ENCODE peak calls at places on chromosome 17, in seven cellular contexts. S is Peyer's patch, I is tibial artery, B is cardiac muscle cell, T is SJSA1, P is uterus, D is fibroblast of pulmonary artery. J is an unnamed sample.

GRCh38 chr17:5468075-5468473 is 708 bp downstream of the DHX33 start:
- DNase-seq in P (no peak), S (no peak), I (no peak), D (no peak), T (no peak), B (no peak), J (peak; percentile 27)

GRCh38 chr17:82497483-82498405 is 21.8 kb upstream of the FOXK2 start:
- DNase-seq in D (peak; percentile 38), T (no peak), I (peak; percentile 45), B (peak; percentile 68), S (peak; percentile 42), P (peak; percentile 51), J (peak; percentile 73)

GRCh38 chr17:77619326-77619725 is 339.2 kb upstream of the TNRC6C start:
- DNase-seq in B (no peak), T (no peak), I (no peak), P (no peak), D (no peak), S (no peak), J (no peak)

GRCh38 chr17:81069084-81069645 is 34.2 kb downstream of the BAIAP2 start:
- DNase-seq in I (no peak), P (no peak), T (no peak), D (no peak), S (no peak), B (no peak), J (no peak)

GRCh38 chr17:38545531-38546225 is 60.1 kb downstream of the SRCIN1 start:
- DNase-seq in S (no peak), B (no peak), P (no peak), I (no peak), D (no peak), T (no peak), J (no peak)

GRCh38 chr17:72948115-72948514 is 144.4 kb downstream of the SLC39A11 start:
- DNase-seq in I (no peak), P (no peak), D (no peak), S (no peak), B (no peak), T (no peak), J (no peak)

GRCh38 chr17:43334744-43335400 is 63.9 kb upstream of the ARL4D start:
- DNase-seq in B (peak; percentile 45), P (no peak), I (no peak), T (no peak), S (no peak), D (no peak), J (no peak)

GRCh38 chr17:5630434-5630833 is 46.1 kb upstream of the NLRP1 start:
- DNase-seq in S (no peak), I (no peak), B (no peak), P (no peak), T (no peak), D (peak; percentile 17), J (no peak)

GRCh38 chr17:75011788-75012319 is 616 bp upstream of the MRPL58 start:
- DNase-seq in B (no peak), P (peak; percentile 81), S (peak; percentile 18), I (peak; percentile 70), T (no peak), D (peak; percentile 80), J (no peak)

GRCh38 chr17:49913226-49914095 is 55.5 kb upstream of the DLX4 start:
- DNase-seq in I (no peak), T (no peak), D (peak; percentile 12), P (no peak), S (no peak), B (no peak), J (no peak)

GRCh38 chr17:34259151-34259550 is 4.1 kb downstream of the CCL2 start:
- DNase-seq in I (no peak), B (no peak), S (no peak), T (no peak), P (no peak), D (peak; percentile 87), J (no peak)

GRCh38 chr17:64498308-64499203 is 1.7 kb upstream of the POLG2 start:
- DNase-seq in S (no peak), T (no peak), D (no peak), P (no peak), B (peak; percentile 9), I (no peak), J (no peak)

GRCh38 chr17:3818786-3819185 is 17.8 kb upstream of the ITGAE start:
- DNase-seq in P (no peak), I (no peak), B (no peak), D (peak; percentile 16), T (no peak), S (no peak), J (no peak)

GRCh38 chr17:16379654-16380053 is 1.2 kb upstream of the UBB start:
- DNase-seq in P (no peak), D (no peak), B (no peak), I (no peak), S (no peak), T (no peak), J (no peak)

GRCh38 chr17:81134064-81134781 is 31.1 kb upstream of the PVALEF start:
- DNase-seq in D (no peak), P (no peak), I (no peak), B (no peak), S (no peak), T (no peak), J (no peak)

GRCh38 chr17:62671553-62671952 is 44.1 kb downstream of the MRC2 start:
- DNase-seq in I (no peak), S (no peak), D (no peak), T (no peak), P (no peak), B (no peak), J (no peak)

GRCh38 chr17:78435330-78436005 is 57.0 kb downstream of the PGS1 start:
- DNase-seq in T (no peak), I (no peak), D (no peak), B (no peak), P (no peak), S (no peak), J (no peak)

GRCh38 chr17:62597920-62598319 is 29.6 kb upstream of the MRC2 start:
- DNase-seq in B (no peak), S (no peak), I (peak; percentile 69), D (peak; percentile 53), P (peak; percentile 51), T (no peak), J (no peak)

GRCh38 chr17:65449495-65449894 is 112.0 kb downstream of the AXIN2 start:
- DNase-seq in S (no peak), T (no peak), P (no peak), D (no peak), B (no peak), I (no peak), J (no peak)

GRCh38 chr17:78359216-78359935 is 501 bp downstream of the SOCS3 start:
- DNase-seq in D (peak; percentile 48), B (peak; percentile 42), S (no peak), P (no peak), I (no peak), T (peak; percentile 74), J (no peak)

GRCh38 chr17:64064331-64064730 is 43.9 kb upstream of the ICAM2 start:
- DNase-seq in P (no peak), I (no peak), S (no peak), T (no peak), D (no peak), B (no peak), J (no peak)

GRCh38 chr17:68327823-68328557 is 36.7 kb downstream of the ARSG start:
- DNase-seq in P (no peak), I (no peak), D (no peak), B (no peak), T (no peak), S (no peak), J (no peak)

GRCh38 chr17:41919840-41920579 is 1.3 kb upstream of the ACLY start:
- DNase-seq in I (no peak), T (no peak), B (no peak), P (peak; percentile 54), D (peak; percentile 49), S (no peak), J (no peak)

GRCh38 chr17:62995377-62995885 is 29.4 kb downstream of the TANC2 start:
- DNase-seq in I (no peak), B (peak; percentile 40), P (no peak), D (peak; percentile 73), S (no peak), T (no peak), J (peak; percentile 2)

GRCh38 chr17:19426631-19427030 is 15.6 kb downstream of the RNF112 start:
- DNase-seq in I (no peak), T (no peak), S (no peak), B (no peak), D (no peak), P (no peak), J (no peak)
- H3K4me3 ChIP-seq in I (no peak overlapping the region), T (no peak overlapping the region), S (no peak overlapping the region), B (no peak overlapping the region), D (no peak overlapping the region), P (no peak overlapping the region), J (no peak overlapping the region)

DNA sequence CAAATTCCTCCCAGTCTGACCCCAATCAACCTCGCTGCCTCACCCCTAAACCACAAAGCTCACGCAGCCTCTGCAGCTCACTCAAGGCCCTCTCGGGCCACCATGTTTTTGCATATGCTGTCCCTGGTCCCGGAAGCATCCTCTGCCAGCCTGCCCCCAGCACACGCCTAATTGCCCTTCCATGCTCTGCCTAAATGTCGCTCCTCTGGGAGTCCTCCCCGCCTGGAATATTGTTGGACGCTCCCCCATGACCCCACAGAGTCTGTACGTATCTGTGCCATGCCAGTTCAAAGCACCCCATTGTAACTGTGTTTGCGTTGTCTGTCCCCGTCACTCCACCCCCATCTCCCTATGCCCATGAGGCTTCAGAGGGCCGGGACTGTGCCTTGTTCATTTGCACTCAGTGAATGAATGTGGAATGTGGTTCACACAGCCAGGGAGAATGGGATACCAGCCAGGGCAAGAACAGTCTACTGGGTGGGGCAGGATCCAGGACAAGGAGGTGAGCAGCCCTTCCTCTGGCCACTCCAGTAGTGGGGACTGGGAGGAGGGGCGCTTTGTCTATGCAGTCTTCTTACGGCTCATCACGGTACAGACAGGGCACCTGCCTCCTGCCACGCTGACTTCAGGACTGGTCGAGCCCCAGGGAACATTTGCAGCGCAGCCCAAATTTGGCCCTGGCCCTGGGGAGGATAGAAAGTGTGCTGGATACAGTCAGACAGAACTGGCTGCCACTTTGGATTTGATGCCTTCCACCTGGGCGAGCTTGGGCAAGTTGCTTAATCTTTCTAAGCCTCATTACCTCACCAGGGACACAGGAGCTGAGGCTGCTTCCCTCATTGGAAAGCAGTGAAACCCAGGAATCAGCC is 48.5 kb downstream of the NOS2 start:
- DNase-seq in B (no peak), I (no peak), T (no peak), D (no peak), S (no peak), P (no peak), J (no peak)
- H3K4me3 ChIP-seq in B (no peak overlapping the region), I (no peak overlapping the region), T (no peak overlapping the region), D (no peak overlapping the region), S (no peak overlapping the region), P (no peak overlapping the region), J (no peak overlapping the region)

GRCh38 chr17:59278401-59278800 is 53.1 kb upstream of the YPEL2 start:
- DNase-seq in B (no peak), D (no peak), T (no peak), S (no peak), I (no peak), P (no peak), J (no peak)

GRCh38 chr17:59277031-59277430 is 54.4 kb upstream of the YPEL2 start:
- DNase-seq in I (no peak), T (no peak), S (no peak), P (no peak), B (no peak), D (no peak), J (peak; percentile 26)

GRCh38 chr17:59275618-59276017 is 55.3 kb downstream of the GDPD1 start:
- DNase-seq in B (no peak), T (no peak), S (no peak), P (no peak), D (no peak), I (no peak), J (no peak)
- H3K4me3 ChIP-seq in B (no peak overlapping the region), T (no peak overlapping the region), S (no peak overlapping the region), P (no peak overlapping the region), D (no peak overlapping the region), I (no peak overlapping the region), J (no peak overlapping the region)

GRCh38 chr17:40224707-40225092 is 5.6 kb downstream of the WIPF2 start:
- DNase-seq in I (peak; percentile 83), B (no peak), D (peak; percentile 82), S (no peak), P (no peak), T (no peak), J (no peak)
- H3K4me3 ChIP-seq in I (no peak overlapping the region), B (no peak overlapping the region), D (no peak overlapping the region), S (no peak overlapping the region), P (no peak overlapping the region), T (no peak overlapping the region), J (no peak overlapping the region)

J was measured in OCI-LY7.